ENCODE peak calls at places on chromosome X, in five cellular contexts. E is naive thymus-derived CD8-positive, alpha-beta T cell; T is NCI-H2227 treated with DMSO at 0.1 percent for 48 hours; S is fibroblast of lung; V is AML-193. B is an unnamed sample.

GRCh38 chrX:149371984-149372383 is 133.1 kb downstream of the IDS start:
- DNase-seq in T (no peak), E (no peak), V (no peak), S (no peak), B (no peak)

GRCh38 chrX:79154612-79155358 is 10.3 kb downstream of the GPR174 start:
- DNase-seq in V (no peak), T (no peak), E (no peak), S (no peak), B (no peak)

GRCh38 chrX:118066867-118067515 is 49.6 kb downstream of the KLHL13 start:
- DNase-seq in T (no peak), S (no peak), V (no peak), E (no peak), B (no peak)

GRCh38 chrX:79288723-79289122 is 78.4 kb downstream of the ITM2A start:
- DNase-seq in S (no peak), V (no peak), T (no peak), E (no peak), B (no peak)

GRCh38 chrX:136268051-136269048 is 17.1 kb upstream of the MAP7D3 start:
- DNase-seq in T (peak), S (no peak), E (peak), V (peak), B (peak)

GRCh38 chrX:72716766-72717165 is 2.7 kb upstream of the PHKA1 start:
- DNase-seq in E (no peak), T (no peak), S (no peak), V (no peak), B (no peak)

GRCh38 chrX:69021561-69021960 is 143.7 kb downstream of the PJA1 start:
- DNase-seq in T (no peak), V (no peak), E (no peak), S (no peak), B (no peak)

GRCh38 chrX:9374537-9374936 is 90.3 kb upstream of the TBL1X start:
- DNase-seq in E (no peak), V (no peak), T (no peak), S (no peak), B (no peak)

GRCh38 chrX:84064164-84064563 is 123.8 kb downstream of the RPS6KA6 start:
- DNase-seq in E (no peak), V (peak), S (peak), T (no peak), B (no peak)

GRCh38 chrX:43586855-43587254 is 69.2 kb upstream of the MAOA start:
- DNase-seq in E (no peak), V (no peak), T (no peak), S (no peak), B (no peak)

GRCh38 chrX:54866606-54867005 is 54.0 kb upstream of the TRO start:
- DNase-seq in E (no peak), V (no peak), T (no peak), S (no peak), B (no peak)

GRCh38 chrX:24148535-24149345 is 789 bp upstream of the ZFX start:
- DNase-seq in S (peak), V (no peak), T (peak), E (no peak), B (no peak)

B was measured in immature natural killer cell.